ENCODE peak calls at places on chromosomes 11 and 22, in five cellular contexts. U is endothelial cell, V is cardiac muscle cell, F is fibroblast of the aortic adventitia, L is neural crest cell. W is an unnamed sample.

GRCh38 chr22:24768537-24769374 is 5.8 kb downstream of the PIWIL3 start:
- DNase-seq in U (peak), V (peak), F (peak), L (peak), W (peak)

GRCh38 chr22:25628494-25628893 is 64.0 kb downstream of the GRK3 start:
- DNase-seq in U (no peak), V (no peak), F (no peak), L (no peak), W (no peak)

GRCh38 chr22:37239336-37240239 is 4.5 kb downstream of the RAC2 start:
- DNase-seq in U (no peak), V (no peak), F (no peak), L (no peak), W (no peak)

GRCh38 chr11:95764267-95764898 is 25.2 kb downstream of the FAM76B start:
- DNase-seq in U (no peak), V (peak), F (peak), L (no peak), W (no peak)

GRCh38 chr11:96707273-96707672 is 317.5 kb downstream of the JRKL start:
- DNase-seq in U (no peak), V (no peak), F (no peak), L (no peak), W (no peak)

GRCh38 chr11:131945695-131946094 is 575.3 kb downstream of the NTM start:
- DNase-seq in U (no peak), V (no peak), F (no peak), L (no peak), W (no peak)

GRCh38 chr11:6894097-6894496 is 1.8 kb upstream of the OR2D2 start:
- DNase-seq in U (no peak), V (no peak), F (no peak), L (no peak), W (no peak)

GRCh38 chr11:61609970-61610347 is 29.1 kb upstream of the SYT7 start:
- DNase-seq in U (no peak), V (no peak), F (no peak), L (no peak), W (no peak)

GRCh38 chr22:37010976-37011375 is 8.3 kb downstream of the TST start:
- DNase-seq in U (no peak), V (no peak), F (no peak), L (no peak), W (no peak)

GRCh38 chr11:13052130-13052541 is 43.0 kb downstream of the RASSF10 start:
- DNase-seq in U (no peak), V (no peak), F (no peak), L (no peak), W (no peak)

GRCh38 chr11:48036011-48036410 is 55.7 kb downstream of the PTPRJ start:
- DNase-seq in U (no peak), V (no peak), F (peak), L (no peak), W (peak)

GRCh38 chr11:2083411-2083810 is 55.8 kb downstream of the IGF2 start:
- DNase-seq in U (no peak), V (no peak), F (no peak), L (no peak), W (no peak)

GRCh38 chr11:16047073-16047472 is 309.3 kb downstream of the SOX6 start:
- DNase-seq in U (no peak), V (peak), F (no peak), L (no peak), W (no peak)

GRCh38 chr22:19448739-19449421 is 1.4 kb upstream of the C22orf39 start:
- DNase-seq in U (no peak), V (no peak), F (no peak), L (no peak), W (no peak)

GRCh38 chr11:7977251-7977917 is 9.8 kb upstream of the EIF3F start:
- DNase-seq in U (no peak), V (peak), F (peak), L (no peak), W (no peak)

GRCh38 chr11:83521647-83522596 is 235.8 kb upstream of the CCDC90B start:
- DNase-seq in U (peak), V (peak), F (peak), L (no peak), W (no peak)

GRCh38 chr11:109970516-109971183 is 122.5 kb upstream of the ZC3H12C start:
- DNase-seq in U (no peak), V (no peak), F (no peak), L (no peak), W (no peak)

GRCh38 chr22:22210889-22211833 is 33.4 kb upstream of the VPREB1 start:
- DNase-seq in U (no peak), V (no peak), F (no peak), L (no peak), W (no peak)

GRCh38 chr11:121032546-121032945 is 8.6 kb downstream of the TBCEL start:
- DNase-seq in U (no peak), V (no peak), F (no peak), L (no peak), W (no peak)

GRCh38 chr22:35804421-35804820 is 86.7 kb downstream of the APOL5 start:
- DNase-seq in U (no peak), V (no peak), F (no peak), L (no peak), W (no peak)

GRCh38 chr11:102323542-102324261 is 6.4 kb downstream of the BIRC3 start:
- DNase-seq in U (no peak), V (peak), F (peak), L (no peak), W (no peak)

GRCh38 chr11:4994551-4994950 is at the start of gene OR51L1:
- DNase-seq in U (no peak), V (no peak), F (no peak), L (no peak), W (no peak)

GRCh38 chr11:17851697-17852096 is 117.1 kb downstream of the KCNC1 start:
- DNase-seq in U (no peak), V (no peak), F (no peak), L (no peak), W (no peak)

GRCh38 chr11:10524471-10524870 is 16.5 kb downstream of the RNF141 start:
- DNase-seq in U (no peak), V (no peak), F (no peak), L (no peak), W (no peak)

GRCh38 chr22:26550498-26551033 is 38.3 kb upstream of the TFIP11 start:
- DNase-seq in U (no peak), V (peak), F (peak), L (no peak), W (no peak)

GRCh38 chr11:29282088-29282487 is 734.7 kb downstream of the KCNA4 start:
- DNase-seq in U (no peak), V (peak), F (peak), L (no peak), W (no peak)

GRCh38 chr11:65861533-65862183 is 1.4 kb downstream of the MUS81 start:
- DNase-seq in U (peak), V (no peak), F (no peak), L (no peak), W (no peak)

GRCh38 chr22:50505776-50506610 is 1.5 kb downstream of the LMF2 start:
- DNase-seq in U (no peak), V (no peak), F (no peak), L (no peak), W (no peak)

GRCh38 chr11:3043315-3043871 is 13.8 kb downstream of the CARS1 start:
- DNase-seq in U (no peak), V (peak), F (peak), L (no peak), W (no peak)

GRCh38 chr22:28759861-28760560 is 12.5 kb upstream of the CCDC117 start:
- DNase-seq in U (no peak), V (no peak), F (no peak), L (no peak), W (no peak)

GRCh38 chr22:48827904-48828555 is 999.6 kb downstream of the BRD1 start:
- DNase-seq in U (no peak), V (no peak), F (no peak), L (no peak), W (peak)

GRCh38 chr11:986270-986951 is 50.1 kb downstream of the MUC6 start:
- DNase-seq in U (no peak), V (no peak), F (no peak), L (no peak), W (no peak)

GRCh38 chr22:50473088-50473487 is 1.7 kb downstream of the SBF1 start:
- DNase-seq in U (no peak), V (no peak), F (no peak), L (no peak), W (no peak)

GRCh38 chr11:47216141-47216798 is 1.5 kb downstream of the DDB2 start:
- DNase-seq in U (no peak), V (peak), F (peak), L (no peak), W (no peak)

DNA sequence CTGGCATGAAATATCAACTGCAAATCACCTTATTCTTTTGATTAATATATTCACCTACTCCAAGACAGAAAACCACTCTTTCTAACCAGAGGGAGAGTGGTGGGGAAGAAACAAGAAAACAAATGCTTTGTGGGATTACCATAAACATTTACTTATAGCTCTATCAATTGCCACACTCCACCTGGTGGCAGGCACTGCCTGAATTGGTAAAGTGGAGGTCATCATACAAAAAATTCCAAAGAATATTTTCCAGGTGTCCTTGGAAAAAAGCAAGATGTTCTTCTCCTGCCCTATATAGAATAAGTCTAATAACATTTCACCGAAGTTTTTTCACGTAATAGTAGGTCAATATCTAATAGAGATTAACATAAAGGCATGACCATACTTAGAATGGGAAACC is 45.3 kb downstream of the PHF21A start:
- DNase-seq in U (no peak), V (no peak), F (no peak), L (no peak), W (no peak)
- TF ChIP-seq CTCF in U (no peak), V (peak), F (peak), L (no peak), W (no peak)

GRCh38 chr11:68889948-68890446 is 13.6 kb downstream of the MRPL21 start:
- DNase-seq in U (peak), V (peak), F (peak), L (peak), W (peak)
- TF ChIP-seq CTCF in U (peak), V (peak), F (peak), L (peak), W (peak)

DNA sequence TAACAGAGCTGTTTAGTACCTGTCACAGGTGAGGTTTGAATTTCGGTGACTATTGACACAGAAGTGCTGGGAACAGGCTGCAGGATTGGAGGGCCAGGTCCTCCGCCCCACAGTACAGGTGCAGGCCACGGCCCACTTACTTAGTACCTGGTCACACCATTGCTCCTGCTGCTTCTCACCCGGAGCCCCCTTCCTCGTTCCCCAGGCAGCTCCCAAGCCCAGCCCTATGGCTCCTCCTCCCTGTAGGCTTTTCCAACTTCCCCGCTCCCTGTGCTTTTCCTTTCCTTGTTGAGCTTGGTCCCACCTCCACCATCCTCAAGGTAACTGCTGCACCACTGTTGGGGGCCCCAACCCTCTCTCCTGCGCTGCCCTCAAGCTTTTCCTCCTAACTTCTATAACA is 27.9 kb upstream of the ANO1 start:
- DNase-seq in U (no peak), V (no peak), F (no peak), L (no peak), W (no peak)
- TF ChIP-seq CTCF in U (no peak), V (no peak), F (no peak), L (no peak), W (no peak)

DNA sequence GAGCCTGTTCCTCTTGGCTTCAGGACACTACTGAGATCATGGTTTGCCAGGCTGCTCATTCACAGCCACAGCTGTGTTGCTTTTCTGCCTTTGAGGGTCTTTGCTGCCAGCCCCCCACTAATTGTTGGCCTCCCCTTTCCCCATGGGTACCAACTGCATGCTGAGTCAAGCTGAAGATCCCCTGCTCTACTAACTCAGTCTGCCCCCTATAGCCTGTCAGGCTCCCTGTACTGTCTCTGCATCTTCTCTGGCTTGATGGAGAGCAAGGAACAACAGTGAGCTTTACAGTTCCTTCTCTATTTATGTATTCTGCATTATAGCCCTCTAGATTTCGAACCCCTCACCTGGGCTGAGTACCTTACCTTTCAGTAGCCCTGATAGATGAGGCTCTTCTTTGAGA is 257.6 kb upstream of the CADM1 start:
- DNase-seq in U (no peak), V (no peak), F (no peak), L (no peak), W (no peak)
- TF ChIP-seq CTCF in U (no peak), V (no peak), F (no peak), L (no peak), W (no peak)